ENCODE peak calls at places on chromosomes 16 and 17, in five cellular contexts. S is heart right ventricle, O is OCI-M1, D is fibroblast of pulmonary artery, J is sigmoid colon. W is an unnamed sample.

GRCh38 chr16:81873221-81873620 is 94.1 kb downstream of the PLCG2 start:
- DNase-seq in S (no peak), O (no peak), D (no peak), J (no peak), W (no peak)

GRCh38 chr17:64706224-64707076 is 44.3 kb upstream of the SMURF2 start:
- DNase-seq in S (no peak), O (no peak), D (peak; percentile 18), J (no peak), W (peak; percentile 12)

GRCh38 chr16:64951681-64952080 is 170.2 kb downstream of the CDH11 start:
- DNase-seq in S (no peak), O (no peak), D (no peak), J (no peak), W (no peak)

GRCh38 chr17:8868529-8868951 is 1.1 kb upstream of the PIK3R6 start:
- DNase-seq in S (no peak), O (peak; percentile 44), D (no peak), J (no peak), W (no peak)

GRCh38 chr17:48564200-48565023 is 13.7 kb downstream of the HOXB4 start:
- DNase-seq in S (no peak), O (no peak), D (no peak), J (peak; percentile 84), W (no peak)

GRCh38 chr17:48427598-48427997 is 2.4 kb downstream of the SKAP1 start:
- DNase-seq in S (no peak), O (peak; percentile 66), D (no peak), J (no peak), W (no peak)

GRCh38 chr16:56190903-56191806 is at the start of gene GNAO1:
- DNase-seq in S (peak; percentile 82), O (no peak), D (peak; percentile 56), J (peak; percentile 91), W (peak; percentile 36)

GRCh38 chr17:40551091-40551873 is 14.0 kb downstream of the CCR7 start:
- DNase-seq in S (peak; percentile 70), O (no peak), D (peak; percentile 99), J (peak; percentile 95), W (no peak)

GRCh38 chr17:9290226-9290613 is 268.9 kb downstream of the NTN1 start:
- DNase-seq in S (no peak), O (no peak), D (no peak), J (no peak), W (no peak)

GRCh38 chr16:52721331-52721730 is 174.4 kb upstream of the TOX3 start:
- DNase-seq in S (no peak), O (no peak), D (no peak), J (no peak), W (peak; percentile 32)

GRCh38 chr16:2597560-2597902 is 59.7 kb downstream of the PDPK1 start:
- DNase-seq in S (no peak), O (no peak), D (no peak), J (peak; percentile 60), W (no peak)

GRCh38 chr16:77246160-77246559 is 47.0 kb downstream of the SYCE1L start:
- DNase-seq in S (no peak), O (no peak), D (no peak), J (no peak), W (peak; percentile 21)

GRCh38 chr17:33012522-33013033 is 20.9 kb downstream of the SPACA3 start:
- DNase-seq in S (no peak), O (no peak), D (peak; percentile 87), J (no peak), W (no peak)

GRCh38 chr17:67049025-67049739 is 4.8 kb downstream of the CACNG1 start:
- DNase-seq in S (no peak), O (peak; percentile 2), D (no peak), J (no peak), W (no peak)

GRCh38 chr17:81432873-81433451 is 37.7 kb downstream of the BAHCC1 start:
- DNase-seq in S (no peak), O (no peak), D (no peak), J (no peak), W (peak; percentile 46)

GRCh38 chr16:88465387-88465983 is 12.4 kb downstream of the ZFPM1 start:
- DNase-seq in S (no peak), O (no peak), D (no peak), J (no peak), W (no peak)

GRCh38 chr17:72388765-72389473 is 268.1 kb downstream of the SOX9 start:
- DNase-seq in S (no peak), O (peak; percentile 11), D (no peak), J (no peak), W (no peak)

GRCh38 chr17:54626146-54626703 is 274.4 kb upstream of the TOM1L1 start:
- DNase-seq in S (no peak), O (no peak), D (no peak), J (no peak), W (no peak)

W was measured in DMS79 treated with DMSO at 0.1 percent for 48 hours.